ENCODE peak calls at places on chromosomes 7 and 10, in five cellular contexts. B, Y, X, D and U are unnamed samples.

GRCh38 chr7:158228986-158229385 is 358.6 kb downstream of the PTPRN2 start:
- DNase-seq in X (no peak), B (peak), D (no peak), Y (no peak), U (no peak)

GRCh38 chr10:119310807-119311206 is 103.4 kb downstream of the GRK5 start:
- DNase-seq in X (no peak), Y (no peak), B (no peak), D (no peak), U (no peak)

GRCh38 chr7:149783386-149784250 is 10.2 kb upstream of the ZNF467 start:
- DNase-seq in B (no peak), D (peak), Y (no peak), X (no peak), U (no peak)

GRCh38 chr7:108079291-108080057 is 50.7 kb downstream of the LAMB4 start:
- DNase-seq in D (no peak), B (no peak), Y (no peak), X (peak), U (peak)

GRCh38 chr7:128030999-128031681 is at the start of gene LRRC4:
- DNase-seq in X (peak), Y (no peak), D (peak), B (peak), U (no peak)

GRCh38 chr10:99708428-99709010 is 23.4 kb downstream of the COX15 start:
- DNase-seq in Y (no peak), X (no peak), D (no peak), B (no peak), U (no peak)

GRCh38 chr7:6271091-6271658 is 1.2 kb downstream of the CYTH3 start:
- DNase-seq in X (peak), B (peak), D (peak), Y (no peak), U (no peak)

GRCh38 chr10:5498791-5499492 is 428 bp downstream of the CALML5 start:
- DNase-seq in X (no peak), B (no peak), Y (no peak), D (no peak), U (no peak)

GRCh38 chr7:3427957-3428356 is 126.9 kb downstream of the SDK1 start:
- DNase-seq in D (no peak), Y (no peak), B (no peak), X (no peak), U (no peak)

GRCh38 chr10:17989908-17990767 is 38.4 kb downstream of the SLC39A12 start:
- DNase-seq in B (no peak), Y (no peak), D (no peak), X (peak), U (peak)

GRCh38 chr7:75915416-75916156 is 631 bp downstream of the POR start:
- DNase-seq in B (peak), D (no peak), X (peak), Y (no peak), U (no peak)

GRCh38 chr7:47535033-47535703 is 46.7 kb downstream of the TNS3 start:
- DNase-seq in Y (no peak), X (peak), B (no peak), D (no peak), U (no peak)

GRCh38 chr10:101258179-101258885 is 29.1 kb upstream of the LBX1 start:
- DNase-seq in D (no peak), X (peak), Y (no peak), B (no peak), U (no peak)

GRCh38 chr7:44257618-44258422 is 57.0 kb downstream of the YKT6 start:
- DNase-seq in B (no peak), Y (no peak), X (peak), D (no peak), U (peak)

GRCh38 chr7:130332259-130333053 is 12.2 kb upstream of the CPA5 start:
- DNase-seq in Y (no peak), X (no peak), D (no peak), B (no peak), U (no peak)

GRCh38 chr10:118106426-118106825 is 59.7 kb upstream of the RAB11FIP2 start:
- DNase-seq in X (peak), Y (no peak), B (no peak), D (no peak), U (no peak)

GRCh38 chr10:61750943-61751471 is 88.3 kb downstream of the CABCOCO1 start:
- DNase-seq in D (peak), X (peak), Y (no peak), B (peak), U (no peak)

GRCh38 chr7:47651355-47652317 is 69.7 kb upstream of the TNS3 start:
- DNase-seq in D (no peak), X (peak), Y (no peak), B (no peak), U (peak)

GRCh38 chr10:15809450-15809849 is 50.9 kb downstream of the MINDY3 start:
- DNase-seq in D (no peak), Y (no peak), X (no peak), B (no peak), U (no peak)

GRCh38 chr10:112653215-112653614 is 206.2 kb downstream of the VTI1A start:
- DNase-seq in B (no peak), Y (no peak), X (no peak), D (no peak), U (no peak)

GRCh38 chr7:26857534-26858228 is 6.7 kb downstream of the SKAP2 start:
- DNase-seq in D (no peak), B (no peak), X (peak), Y (no peak), U (no peak)

GRCh38 chr10:31622993-31623392 is 304.0 kb downstream of the ZEB1 start:
- DNase-seq in B (no peak), X (no peak), D (no peak), Y (no peak), U (peak)

GRCh38 chr7:27739301-27739913 is 555 bp upstream of the TAX1BP1 start:
- DNase-seq in X (no peak), Y (no peak), D (peak), B (peak), U (no peak)

GRCh38 chr10:24104895-24105294 is 104.0 kb upstream of the KIAA1217 start:
- DNase-seq in B (no peak), X (no peak), Y (no peak), D (no peak), U (no peak)

GRCh38 chr10:61164458-61165160 is 220.6 kb upstream of the RHOBTB1 start:
- DNase-seq in D (no peak), Y (no peak), X (peak), B (no peak), U (peak)

GRCh38 chr10:50857579-50857978 is 27.8 kb downstream of the A1CF start:
- DNase-seq in Y (no peak), D (no peak), B (no peak), X (peak), U (no peak)

GRCh38 chr7:1397491-1398327 is 61.6 kb downstream of the MICALL2 start:
- DNase-seq in B (no peak), D (no peak), X (peak), Y (no peak), U (no peak)

GRCh38 chr7:150799741-150800575 is at the start of gene TMEM176B:
- DNase-seq in B (no peak), Y (no peak), X (no peak), D (no peak), U (no peak)

GRCh38 chr7:44291066-44291732 is 34.2 kb downstream of the CAMK2B start:
- DNase-seq in D (no peak), X (no peak), Y (no peak), B (no peak), U (no peak)